ENCODE peak calls at places on chromosome 5, in ten cellular contexts. Y, M, A, O, S, V, L, R, T and F are unnamed samples.

GRCh38 chr5:109876941-109877669 is 187.4 kb downstream of the MAN2A1 start:
- DNase-seq in Y (no peak), M (no peak), A (no peak), O (peak; percentile 13), S (no peak), V (no peak), L (peak; percentile 90), R (peak; percentile 92), T (no peak), F (no peak)

GRCh38 chr5:34914671-34915138 is 599 bp downstream of the RAD1 start:
- DNase-seq in Y (no peak), M (peak; percentile 52), A (no peak), O (peak; percentile 58), S (no peak), V (peak; percentile 67), L (peak; percentile 45), R (no peak), T (no peak), F (no peak)

GRCh38 chr5:168471785-168472184 is 14.5 kb upstream of the RARS1 start:
- DNase-seq in Y (peak; percentile 66), M (no peak), A (no peak), O (peak; percentile 27), S (no peak), V (no peak), L (peak; percentile 61), R (peak; percentile 28), T (no peak), F (no peak)

GRCh38 chr5:77229887-77230286 is 19.4 kb downstream of the PDE8B start:
- DNase-seq in Y (no peak), M (no peak), A (no peak), O (no peak), S (no peak), V (no peak), L (no peak), R (no peak), T (no peak), F (no peak)

GRCh38 chr5:77224672-77225355 is 14.3 kb downstream of the PDE8B start:
- DNase-seq in Y (no peak), M (no peak), A (peak; percentile 85), O (peak; percentile 85), S (no peak), V (no peak), L (peak; percentile 72), R (peak; percentile 64), T (no peak), F (no peak)

GRCh38 chr5:68272289-68272688 is 56.7 kb downstream of the PIK3R1 start:
- DNase-seq in Y (no peak), M (no peak), A (no peak), O (peak; percentile 42), S (no peak), V (no peak), L (no peak), R (peak; percentile 34), T (no peak), F (no peak)

GRCh38 chr5:137491121-137491520 is 8.0 kb downstream of the SPOCK1 start:
- DNase-seq in Y (no peak), M (no peak), A (no peak), O (no peak), S (no peak), V (no peak), L (peak; percentile 88), R (peak; percentile 57), T (no peak), F (peak; percentile 41)

GRCh38 chr5:72427016-72427415 is 80.2 kb downstream of the ZNF366 start:
- DNase-seq in Y (no peak), M (no peak), A (no peak), O (no peak), S (no peak), V (no peak), L (no peak), R (no peak), T (no peak), F (no peak)

GRCh38 chr5:154762261-154762660 is 7.1 kb downstream of the LARP1 start:
- DNase-seq in Y (no peak), M (no peak), A (no peak), O (no peak), S (no peak), V (no peak), L (no peak), R (no peak), T (no peak), F (no peak)

GRCh38 chr5:2802693-2803365 is 51.4 kb upstream of the IRX2 start:
- DNase-seq in Y (no peak), M (no peak), A (no peak), O (no peak), S (no peak), V (no peak), L (no peak), R (no peak), T (no peak), F (no peak)

GRCh38 chr5:2803751-2804150 is 52.3 kb upstream of the IRX2 start:
- DNase-seq in Y (no peak), M (no peak), A (no peak), O (no peak), S (no peak), V (no peak), L (no peak), R (no peak), T (no peak), F (no peak)

GRCh38 chr5:2801602-2802525 is 50.4 kb upstream of the IRX2 start:
- DNase-seq in Y (no peak), M (no peak), A (no peak), O (no peak), S (no peak), V (no peak), L (no peak), R (no peak), T (no peak), F (no peak)

GRCh38 chr5:2806176-2806575 is 54.7 kb upstream of the IRX2 start:
- DNase-seq in Y (no peak), M (no peak), A (no peak), O (no peak), S (no peak), V (no peak), L (no peak), R (no peak), T (no peak), F (no peak)

GRCh38 chr5:2805080-2805479 is 53.6 kb upstream of the IRX2 start:
- DNase-seq in Y (no peak), M (peak; percentile 67), A (no peak), O (no peak), S (no peak), V (peak; percentile 79), L (no peak), R (no peak), T (no peak), F (no peak)
- TF ChIP-seq CTCF in Y (no peak), M (peak; percentile 37), A (no peak), O (no peak), S (no peak), V (peak; percentile 32), L (no peak), R (no peak), T (no peak), F (no peak)

GRCh38 chr5:181170996-181171395 is 23.6 kb downstream of the OR2V2 start:
- DNase-seq in Y (no peak), M (no peak), A (no peak), O (no peak), S (no peak), V (no peak), L (peak; percentile 83), R (peak; percentile 57), T (no peak), F (peak; percentile 64)

GRCh38 chr5:181167814-181168488 is 20.6 kb downstream of the OR2V2 start:
- DNase-seq in Y (no peak), M (no peak), A (no peak), O (no peak), S (peak; percentile 43), V (no peak), L (no peak), R (no peak), T (peak; percentile 74), F (no peak)

GRCh38 chr5:181171782-181172181 is 24.4 kb downstream of the OR2V2 start:
- DNase-seq in Y (no peak), M (no peak), A (no peak), O (no peak), S (no peak), V (no peak), L (no peak), R (no peak), T (no peak), F (no peak)

GRCh38 chr5:181168595-181169118 is 21.3 kb downstream of the OR2V2 start:
- DNase-seq in Y (no peak), M (no peak), A (no peak), O (no peak), S (no peak), V (no peak), L (no peak), R (no peak), T (no peak), F (no peak)

DNA sequence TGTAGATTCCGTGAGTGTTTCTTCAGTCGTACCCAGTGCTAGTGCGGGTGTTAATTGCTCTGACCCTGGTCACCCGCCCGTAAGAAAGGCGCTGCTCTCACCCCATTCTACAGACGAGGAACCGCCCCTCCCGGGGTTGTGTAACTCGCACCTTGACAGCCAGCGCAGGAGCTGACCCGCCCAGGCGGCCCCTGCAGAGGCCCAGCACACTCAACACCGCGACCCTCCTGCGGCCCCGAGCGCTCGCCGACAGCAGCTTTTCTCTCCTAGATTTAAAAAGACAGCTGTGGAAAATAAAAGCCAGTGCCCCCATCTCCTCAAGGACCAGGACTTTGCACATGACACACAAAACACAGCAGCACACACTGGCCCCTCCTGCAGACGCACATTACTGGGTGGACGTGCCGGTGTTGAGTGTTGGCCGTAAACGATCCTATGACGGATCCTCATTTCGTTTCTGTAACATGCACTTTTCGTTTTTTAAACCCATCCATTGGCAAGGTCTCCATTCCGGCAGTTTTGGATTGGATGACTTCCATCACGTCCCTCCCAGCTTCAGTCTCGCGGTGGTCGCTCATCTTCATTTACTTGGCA is 22.9 kb downstream of the OR2V2 start:
- DNase-seq in Y (no peak), M (no peak), A (no peak), O (no peak), S (no peak), V (no peak), L (no peak), R (no peak), T (peak; percentile 29), F (no peak)
- H3K4me3 ChIP-seq in Y (peak overlapping the region; percentile 33), M (no peak overlapping the region), A (no peak overlapping the region), O (peak overlapping the region; percentile 28), S (peak overlapping the region; percentile 12), V (no peak overlapping the region), L (peak overlapping the region; percentile 34), R (peak overlapping the region; percentile 35), T (peak overlapping the region; percentile 22), F (peak overlapping the region; percentile 40)

GRCh38 chr5:140107312-140108092 is 6.4 kb upstream of the PURA start:
- DNase-seq in Y (peak; percentile 75), M (peak; percentile 97), A (peak; percentile 51), O (peak; percentile 94), S (peak; percentile 95), V (peak; percentile 98), L (peak; percentile 91), R (peak; percentile 93), T (peak; percentile 95), F (no peak)
- TF ChIP-seq CTCF in Y (no peak), M (peak; percentile 24), A (peak; percentile 37), O (no peak), S (peak; percentile 17), V (peak; percentile 36), L (no peak), R (peak; percentile 10), T (peak; percentile 35), F (peak; percentile 19)

DNA sequence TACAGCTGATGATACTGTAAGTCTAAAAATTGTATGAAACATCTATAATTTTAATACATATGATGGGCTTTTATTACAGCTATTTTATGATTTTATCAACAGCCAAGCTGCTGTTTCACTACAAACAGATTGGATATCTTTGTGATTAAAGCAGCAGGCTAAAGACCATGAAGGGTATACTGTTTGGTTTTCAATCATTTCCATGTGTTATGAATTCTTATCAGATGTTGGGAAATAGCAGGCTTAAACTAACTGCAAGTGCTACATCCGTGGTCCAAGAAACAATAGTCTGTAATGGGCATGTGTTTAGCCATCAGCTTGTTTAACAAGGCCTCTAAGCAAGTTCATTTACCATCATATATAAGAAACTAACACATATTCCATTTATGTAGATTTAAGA is 107.5 kb downstream of the CWC27 start:
- DNase-seq in Y (no peak), M (no peak), A (no peak), O (no peak), S (no peak), V (no peak), L (no peak), R (no peak), T (peak; percentile 47), F (no peak)
- H3K4me3 ChIP-seq in Y (no peak overlapping the region), M (no peak overlapping the region), A (no peak overlapping the region), O (no peak overlapping the region), S (no peak overlapping the region), V (no peak overlapping the region), L (no peak overlapping the region), R (no peak overlapping the region), T (no peak overlapping the region), F (no peak overlapping the region)